ENCODE peak calls at places on chromosomes 7 and 10, in eight cellular contexts. Q is HepG2; E is ascending aorta; L is neuronal stem cell; C is hepatocyte; W is CD4-positive, CD25-positive, alpha-beta regulatory T cell; H is A549; G is spleen. Z is an unnamed sample. For H3K4me1, the result is how much of the 10 kb centered on the place peaks cover.

GRCh38 chr10:28312572-28312971 is 9.7 kb upstream of the MPP7 start:
- DNase-seq in H (no peak), G (no peak), L (no peak), W (no peak), Q (no peak), E (no peak), C (no peak), Z (no peak)

GRCh38 chr7:128200376-128200775 is 40.7 kb upstream of the LEP start:
- DNase-seq in C (no peak), L (no peak), G (no peak), W (no peak), E (no peak), H (no peak), Q (no peak), Z (no peak)

GRCh38 chr10:71797533-71798307 is 24.4 kb upstream of the VSIR start:
- DNase-seq in H (no peak), L (no peak), E (no peak), Q (no peak), C (no peak), W (no peak), G (no peak), Z (no peak)

GRCh38 chr7:10455936-10456335 is 517.7 kb upstream of the PHF14 start:
- DNase-seq in H (no peak), E (no peak), G (no peak), L (no peak), Q (no peak), C (no peak), W (no peak), Z (no peak)

GRCh38 chr7:91835191-91836064 is 45.1 kb downstream of the MTERF1 start:
- DNase-seq in H (no peak), G (no peak), C (no peak), Q (no peak), E (no peak), W (no peak), L (no peak), Z (no peak)

GRCh38 chr10:86708783-86709778 is 40.8 kb downstream of the LDB3 start:
- DNase-seq in C (no peak), L (no peak), E (no peak), G (peak), Q (no peak), W (no peak), H (no peak), Z (no peak)

GRCh38 chr7:75842836-75843446 is 29.3 kb upstream of the CCL24 start:
- DNase-seq in L (no peak), H (peak), W (peak), G (no peak), C (peak), Q (peak), E (no peak), Z (peak)

GRCh38 chr10:97923057-97923456 is 73.4 kb downstream of the GOLGA7B start:
- DNase-seq in L (no peak), Q (no peak), E (no peak), G (peak), C (no peak), W (no peak), H (no peak), Z (no peak)

GRCh38 chr7:74002474-74003017 is 25.4 kb upstream of the ELN start:
- DNase-seq in W (peak), L (no peak), E (peak), C (no peak), G (peak), Q (no peak), H (peak), Z (no peak)

GRCh38 chr7:116859323-116859722 is 3.1 kb upstream of the CAPZA2 start:
- DNase-seq in W (no peak), C (no peak), E (no peak), Q (no peak), G (no peak), H (no peak), L (no peak), Z (no peak)

GRCh38 chr7:73622909-73623797 is 1.2 kb downstream of the MLXIPL start:
- DNase-seq in H (no peak), C (peak), E (no peak), G (no peak), W (no peak), Q (peak), L (no peak), Z (no peak)

GRCh38 chr10:133209641-133210040 is 20.4 kb upstream of the UTF1 start:
- DNase-seq in W (no peak), C (no peak), L (no peak), E (no peak), H (no peak), Q (no peak), G (no peak), Z (no peak)

GRCh38 chr7:26201261-26202018 is at the start of gene CBX3:
- DNase-seq in L (peak), Q (peak), H (peak), G (peak), W (peak), C (peak), E (peak), Z (peak)

GRCh38 chr7:1857487-1858425 is 187.7 kb downstream of the ELFN1 start:
- DNase-seq in W (no peak), L (no peak), G (peak), H (no peak), C (no peak), E (no peak), Q (no peak), Z (no peak)

GRCh38 chr10:111076191-111076681 is 593 bp upstream of the ADRA2A start:
- DNase-seq in H (peak), W (peak), E (no peak), C (peak), Q (no peak), G (peak), L (peak), Z (peak)

GRCh38 chr10:80196270-80196949 is 8.9 kb downstream of the ANXA11 start:
- DNase-seq in Q (peak), L (no peak), H (no peak), C (peak), E (peak), G (peak), W (peak), Z (no peak)

GRCh38 chr10:90319188-90319914 is 538.5 kb downstream of the HTR7 start:
- DNase-seq in W (no peak), H (peak), L (peak), Q (peak), E (no peak), C (peak), G (no peak), Z (no peak)

GRCh38 chr7:33807779-33808482 is 97.4 kb upstream of the BMPER start:
- DNase-seq in C (peak), E (no peak), Q (peak), G (no peak), W (no peak), H (peak), L (no peak), Z (peak)

GRCh38 chr7:98205162-98205845 is 5.9 kb upstream of the BHLHA15 start:
- DNase-seq in L (no peak), H (no peak), W (no peak), G (peak), C (no peak), Q (no peak), E (no peak), Z (no peak)

GRCh38 chr7:92584953-92585352 is 5.2 kb downstream of the FAM133B start:
- DNase-seq in C (no peak), E (no peak), Q (peak), W (peak), L (no peak), G (no peak), H (no peak), Z (no peak)

GRCh38 chr7:104928721-104929400 is 85.1 kb upstream of the KMT2E start:
- DNase-seq in E (no peak), L (no peak), W (no peak), H (no peak), C (no peak), Q (no peak), G (no peak), Z (no peak)

GRCh38 chr7:104929921-104930320 is 84.1 kb upstream of the KMT2E start:
- DNase-seq in C (no peak), L (no peak), H (no peak), W (no peak), G (no peak), Q (no peak), E (no peak), Z (no peak)

GRCh38 chr7:104933433-104934074 is 80.5 kb upstream of the KMT2E start:
- DNase-seq in W (no peak), G (no peak), H (no peak), Q (no peak), C (no peak), L (no peak), E (no peak), Z (no peak)

GRCh38 chr7:104933022-104933421 is 81.0 kb upstream of the KMT2E start:
- DNase-seq in W (no peak), C (no peak), L (no peak), H (no peak), G (no peak), Q (no peak), E (no peak), Z (no peak)

DNA sequence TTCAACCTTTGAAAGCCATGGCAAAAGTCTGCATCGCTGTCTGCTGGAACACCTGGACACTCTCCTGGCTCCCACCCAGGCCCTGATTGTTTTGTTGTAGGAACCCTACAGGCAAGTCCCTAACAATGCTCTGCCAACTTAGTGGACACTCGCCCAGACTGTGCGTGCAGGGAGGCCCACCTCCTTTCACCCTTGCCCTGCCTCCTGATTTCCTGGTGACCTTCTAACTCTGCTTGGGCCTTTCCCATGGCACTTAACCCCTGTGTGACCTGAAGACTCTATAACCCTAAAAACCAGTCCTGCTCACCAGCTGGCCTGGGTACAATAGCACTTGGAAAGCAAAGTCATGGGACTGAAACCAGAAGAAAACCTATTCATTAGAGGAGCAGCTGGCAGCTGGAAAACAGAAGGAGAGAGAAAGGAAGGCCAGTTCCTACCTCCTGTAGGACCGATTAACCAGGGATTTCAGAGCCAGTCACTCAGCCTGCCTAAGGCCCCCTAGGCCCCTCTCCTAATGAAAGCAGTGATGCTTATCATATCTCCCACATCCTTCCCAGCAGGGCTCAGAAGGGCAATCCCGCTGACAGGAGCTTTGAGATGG is 82.7 kb upstream of the KMT2E start:
- DNase-seq in W (no peak), Q (no peak), H (no peak), C (no peak), L (no peak), E (no peak), G (no peak), Z (no peak)
- H3K4me1 ChIP-seq in W (under half), Q (under half), H (under half), C (under half), L (under half), E (under half), G (half or more), Z (under half)

GRCh38 chr7:94648731-94649130 is 7.2 kb downstream of the SGCE start:
- DNase-seq in Q (no peak), L (no peak), H (no peak), G (no peak), E (no peak), C (no peak), W (no peak), Z (peak)

GRCh38 chr7:94649313-94649924 is 6.5 kb downstream of the SGCE start:
- DNase-seq in W (no peak), Q (no peak), G (no peak), L (no peak), C (no peak), E (no peak), H (no peak), Z (peak)

GRCh38 chr7:94647295-94647694 is 8.6 kb downstream of the SGCE start:
- DNase-seq in W (no peak), E (no peak), L (no peak), G (no peak), Q (no peak), C (no peak), H (no peak), Z (peak)

GRCh38 chr7:94650137-94650536 is 5.8 kb downstream of the SGCE start:
- DNase-seq in Q (no peak), E (no peak), W (no peak), C (no peak), G (peak), L (no peak), H (no peak), Z (no peak)

GRCh38 chr7:94650652-94651051 is 5.3 kb downstream of the SGCE start:
- DNase-seq in E (no peak), C (no peak), G (no peak), L (no peak), Q (peak), H (no peak), W (no peak), Z (no peak)
- H3K4me1 ChIP-seq in E (under half), C (under half), G (under half), L (under half), Q (half or more), H (under half), W (under half), Z (half or more)

GRCh38 chr10:24824124-24824523 is 100.4 kb upstream of the ARHGAP21 start:
- DNase-seq in C (no peak), Q (no peak), H (no peak), L (no peak), G (no peak), W (no peak), E (no peak), Z (no peak)
- H3K4me1 ChIP-seq in C (under half), Q (under half), H (half or more), L (under half), G (under half), W (under half), E (under half), Z (under half)

GRCh38 chr7:134811798-134812197 is 32.4 kb downstream of the CALD1 start:
- DNase-seq in L (no peak), W (no peak), Q (no peak), H (no peak), C (no peak), E (no peak), G (no peak), Z (no peak)
- H3K4me1 ChIP-seq in L (under half), W (under half), Q (under half), H (under half), C (under half), E (half or more), G (under half), Z (under half)

GRCh38 chr7:28958946-28959417 is 852 bp upstream of the TRIL start:
- DNase-seq in G (no peak), Q (no peak), C (no peak), H (no peak), E (no peak), L (no peak), W (no peak), Z (no peak)

GRCh38 chr7:28957064-28957821 is 887 bp downstream of the TRIL start:
- DNase-seq in G (peak), H (no peak), Q (no peak), W (peak), E (no peak), C (peak), L (peak), Z (no peak)

GRCh38 chr7:28956608-28957063 is 1.5 kb downstream of the TRIL start:
- DNase-seq in E (no peak), W (peak), C (peak), Q (peak), H (peak), G (peak), L (peak), Z (peak)

GRCh38 chr7:28958235-28958945 is at the start of gene TRIL:
- DNase-seq in C (peak), G (peak), W (peak), Q (no peak), E (no peak), H (no peak), L (peak), Z (no peak)

GRCh38 chr7:28957822-28958234 is 302 bp downstream of the TRIL start:
- DNase-seq in Q (no peak), L (no peak), W (no peak), C (peak), G (peak), H (no peak), E (no peak), Z (no peak)
- H3K4me1 ChIP-seq in Q (under half), L (under half), W (under half), C (under half), G (half or more), H (under half), E (under half), Z (under half)

DNA sequence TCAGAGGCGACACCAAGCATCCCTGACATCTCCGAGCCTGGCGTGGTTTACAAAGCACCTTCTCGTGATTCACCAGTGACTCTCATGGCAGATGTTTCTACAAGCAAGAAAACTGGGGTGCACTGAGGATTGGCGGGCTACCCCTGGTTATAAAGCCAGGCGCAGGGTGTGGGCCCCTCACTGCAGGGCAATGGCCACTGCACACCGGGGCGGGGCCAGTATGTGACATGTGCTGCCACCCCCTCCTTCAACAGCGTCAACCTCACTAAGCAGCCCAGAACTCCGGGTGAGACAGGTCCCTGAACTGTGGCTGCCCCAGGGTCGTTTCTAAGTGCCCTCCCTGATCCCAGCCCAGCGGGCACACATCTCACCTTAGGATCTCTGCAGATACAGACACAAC is 63.8 kb downstream of the CHST15 start:
- DNase-seq in W (no peak), Q (no peak), H (no peak), C (no peak), E (no peak), L (no peak), G (peak), Z (no peak)
- H3K4me1 ChIP-seq in W (under half), Q (under half), H (under half), C (under half), E (under half), L (under half), G (half or more), Z (under half)

DNA sequence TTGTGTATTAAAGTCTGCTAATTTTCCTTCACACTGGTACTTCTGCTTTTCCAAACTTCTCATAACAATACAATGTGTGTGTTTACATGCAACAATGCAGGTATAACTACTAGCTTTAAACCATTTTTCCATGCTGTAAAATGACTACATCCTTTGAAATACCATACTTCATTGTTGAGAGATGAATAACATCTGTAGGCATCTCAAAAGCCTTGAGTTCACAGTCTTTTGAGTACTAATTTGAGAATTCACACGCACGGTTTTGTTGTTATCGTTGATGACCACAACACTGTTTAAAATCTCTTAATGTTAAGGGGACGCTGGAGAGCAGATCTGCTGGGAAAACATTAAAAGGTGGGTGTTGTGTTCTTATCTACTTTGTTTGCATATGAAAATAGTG is 37.4 kb downstream of the SEMA3A start:
- DNase-seq in E (no peak), H (no peak), Q (no peak), G (no peak), W (no peak), L (no peak), C (no peak), Z (peak)
- H3K4me1 ChIP-seq in E (under half), H (under half), Q (under half), G (under half), W (under half), L (under half), C (under half), Z (under half)

GRCh38 chr10:14409856-14410458 is 79.2 kb upstream of the FRMD4A start:
- DNase-seq in G (no peak), C (no peak), W (peak), H (no peak), E (no peak), Q (no peak), L (no peak), Z (no peak)
- H3K4me1 ChIP-seq in G (under half), C (under half), W (under half), H (under half), E (under half), Q (under half), L (under half), Z (under half)

DNA sequence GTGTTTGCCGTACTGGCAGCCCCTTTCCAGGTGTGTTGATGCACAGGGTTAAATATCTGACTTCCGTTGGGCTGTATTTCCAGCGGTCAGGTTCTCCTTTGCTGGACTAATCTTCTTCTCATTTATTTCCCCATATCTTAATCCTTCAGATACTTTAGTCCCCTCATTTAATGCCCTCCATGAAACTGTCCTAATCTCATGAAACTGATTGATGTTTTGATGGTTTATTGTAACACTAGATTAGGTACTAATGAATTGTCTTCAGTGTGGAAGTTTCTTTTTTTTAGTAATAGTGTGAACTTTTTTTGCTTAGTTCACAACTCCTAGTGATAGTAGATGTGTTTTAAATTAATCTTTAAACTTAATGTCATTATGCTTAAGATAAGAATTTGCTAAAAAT is 6.3 kb downstream of the CUL1 start:
- DNase-seq in H (no peak), E (no peak), Q (no peak), W (no peak), G (no peak), C (no peak), L (no peak), Z (no peak)
- H3K4me1 ChIP-seq in H (half or more), E (half or more), Q (half or more), W (under half), G (half or more), C (half or more), L (under half), Z (half or more)

GRCh38 chr10:127150136-127150535 is 46.3 kb downstream of the INSYN2A start:
- DNase-seq in H (peak), L (no peak), Q (no peak), W (no peak), G (no peak), C (no peak), E (no peak), Z (no peak)
- H3K4me1 ChIP-seq in H (half or more), L (under half), Q (under half), W (under half), G (under half), C (under half), E (under half), Z (under half)

Z was measured in HAP-1.